ENCODE peak calls at places on chromosomes 12 and 14, in four cellular contexts. D is psoas muscle, N is cardiac muscle cell, S is endothelial cell of umbilical vein. W is an unnamed sample. For H3K4me1, the result is how much of the 10 kb centered on the place peaks cover.

GRCh38 chr12:96211989-96212388 is 17.8 kb downstream of the ELK3 start:
- DNase-seq in S (peak), N (no peak), D (no peak), W (no peak)

GRCh38 chr12:40587416-40587815 is 104.8 kb upstream of the CNTN1 start:
- DNase-seq in N (no peak), S (no peak), D (no peak), W (no peak)

GRCh38 chr14:100665518-100666032 is 61.1 kb upstream of the DLK1 start:
- DNase-seq in N (no peak), D (peak), S (no peak), W (no peak)

GRCh38 chr14:32203928-32204357 is 874 bp upstream of the RNU6-8 start:
- DNase-seq in S (no peak), D (no peak), N (no peak), W (peak)

GRCh38 chr14:79656086-79656485 is 555.2 kb downstream of the DIO2 start:
- DNase-seq in D (no peak), S (no peak), N (no peak), W (no peak)

GRCh38 chr12:64700532-64700931 is 58.7 kb downstream of the GNS start:
- DNase-seq in D (no peak), S (no peak), N (no peak), W (no peak)

GRCh38 chr12:6330192-6330591 is 11.7 kb downstream of the TNFRSF1A start:
- DNase-seq in D (no peak), N (no peak), S (no peak), W (no peak)

GRCh38 chr14:81710232-81710845 is 176.7 kb upstream of the SEL1L start:
- DNase-seq in D (no peak), S (no peak), N (peak), W (no peak)

GRCh38 chr12:101040936-101041335 is 169.1 kb downstream of the SLC5A8 start:
- DNase-seq in N (no peak), D (no peak), S (peak), W (no peak)

GRCh38 chr12:8699714-8700113 is 1.9 kb downstream of the RIMKLB start:
- DNase-seq in S (no peak), D (no peak), N (no peak), W (no peak)

GRCh38 chr12:130357241-130357640 is 19.6 kb downstream of the PIWIL1 start:
- DNase-seq in N (no peak), D (no peak), S (no peak), W (no peak)

GRCh38 chr12:123983822-123984485 is 10.9 kb downstream of the ZNF664 start:
- DNase-seq in N (peak), D (no peak), S (peak), W (peak)

GRCh38 chr12:52992699-52993557 is 13.3 kb upstream of the EIF4B start:
- DNase-seq in S (no peak), N (no peak), D (no peak), W (no peak)

GRCh38 chr14:70098257-70098809 is 90.4 kb downstream of the SLC8A3 start:
- DNase-seq in N (no peak), S (no peak), D (no peak), W (no peak)

GRCh38 chr12:3172124-3173007 is 95.2 kb downstream of the TSPAN9 start:
- DNase-seq in S (no peak), D (no peak), N (no peak), W (no peak)

GRCh38 chr12:106333010-106333409 is 24.5 kb upstream of the POLR3B start:
- DNase-seq in D (no peak), N (no peak), S (no peak), W (no peak)

GRCh38 chr12:106304001-106304421 is 1.5 kb downstream of the TCP11L2 start:
- DNase-seq in N (no peak), S (no peak), D (no peak), W (no peak)

GRCh38 chr12:108722992-108723766 is 8.1 kb downstream of the CORO1C start:
- DNase-seq in S (peak), N (no peak), D (no peak), W (no peak)

GRCh38 chr12:34394211-34395055 is 372.1 kb downstream of the ALG10 start:
- DNase-seq in D (peak), N (no peak), S (no peak), W (peak)

GRCh38 chr14:62800577-62800976 is 244.7 kb downstream of the KCNH5 start:
- DNase-seq in N (no peak), D (no peak), S (no peak), W (no peak)

GRCh38 chr14:91223028-91223783 is 21.3 kb downstream of the GPR68 start:
- DNase-seq in N (no peak), D (no peak), S (no peak), W (no peak)

GRCh38 chr12:122437656-122438121 is 15.2 kb upstream of the CLIP1 start:
- DNase-seq in N (no peak), S (no peak), D (peak), W (no peak)

DNA sequence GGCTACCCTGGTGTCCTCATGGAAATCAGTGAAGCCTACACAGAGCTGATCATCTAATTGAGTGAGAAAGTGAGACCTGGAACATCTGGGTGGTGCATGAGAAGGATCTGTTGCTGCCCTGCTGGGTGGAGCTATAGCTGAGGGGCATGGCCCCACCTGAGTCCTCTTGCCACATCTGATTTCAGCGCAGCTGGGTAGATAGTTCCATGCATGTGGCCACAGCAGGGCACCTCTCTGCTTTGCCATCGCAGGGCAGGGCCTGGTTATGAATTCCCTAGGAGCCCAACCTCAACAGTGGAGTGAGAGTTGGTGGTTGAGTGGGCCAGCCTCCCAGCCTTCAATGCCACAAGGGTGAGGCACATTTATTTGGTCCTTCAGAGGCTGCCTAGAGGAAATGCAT is 407.8 kb downstream of the BCL11B start:
- DNase-seq in D (no peak), S (no peak), N (no peak), W (no peak)
- H3K4me1 ChIP-seq in D (under half), S (under half), N (under half), W (under half)

GRCh38 chr12:115859231-115859630 is 418.3 kb downstream of the MED13L start:
- DNase-seq in N (no peak), S (no peak), D (no peak), W (no peak)

GRCh38 chr12:115852054-115852453 is 425.4 kb downstream of the MED13L start:
- DNase-seq in S (no peak), N (no peak), D (no peak), W (no peak)

GRCh38 chr12:115860619-115861018 is 416.9 kb downstream of the MED13L start:
- DNase-seq in D (no peak), N (no peak), S (no peak), W (no peak)

GRCh38 chr12:115857923-115858322 is 419.6 kb downstream of the MED13L start:
- DNase-seq in S (no peak), D (no peak), N (no peak), W (no peak)

GRCh38 chr12:115857160-115857920 is 420.2 kb downstream of the MED13L start:
- DNase-seq in N (no peak), S (no peak), D (no peak), W (no peak)
- TF ChIP-seq CTCF in N (peak), S (no peak), D (peak), W (peak)

GRCh38 chr14:94584591-94585280 is 3.5 kb downstream of the SERPINA5 start:
- DNase-seq in D (no peak), N (no peak), S (no peak), W (no peak)
- H3K4me1 ChIP-seq in D (under half), N (under half), S (under half), W (under half)

GRCh38 chr14:59305231-59305630 is 116.8 kb downstream of the DAAM1 start:
- DNase-seq in N (no peak), S (no peak), D (no peak), W (no peak)

GRCh38 chr14:59308706-59309105 is 120.2 kb downstream of the DAAM1 start:
- DNase-seq in N (no peak), D (no peak), S (no peak), W (no peak)

GRCh38 chr14:59309291-59309900 is 120.9 kb downstream of the DAAM1 start:
- DNase-seq in D (no peak), S (peak), N (no peak), W (no peak)

GRCh38 chr14:59305836-59306555 is 117.5 kb downstream of the DAAM1 start:
- DNase-seq in D (no peak), N (no peak), S (peak), W (no peak)

GRCh38 chr14:59306775-59307174 is 118.3 kb downstream of the DAAM1 start:
- DNase-seq in N (no peak), D (no peak), S (peak), W (no peak)
- TF ChIP-seq CTCF in N (no peak), D (no peak), S (no peak), W (no peak)

DNA sequence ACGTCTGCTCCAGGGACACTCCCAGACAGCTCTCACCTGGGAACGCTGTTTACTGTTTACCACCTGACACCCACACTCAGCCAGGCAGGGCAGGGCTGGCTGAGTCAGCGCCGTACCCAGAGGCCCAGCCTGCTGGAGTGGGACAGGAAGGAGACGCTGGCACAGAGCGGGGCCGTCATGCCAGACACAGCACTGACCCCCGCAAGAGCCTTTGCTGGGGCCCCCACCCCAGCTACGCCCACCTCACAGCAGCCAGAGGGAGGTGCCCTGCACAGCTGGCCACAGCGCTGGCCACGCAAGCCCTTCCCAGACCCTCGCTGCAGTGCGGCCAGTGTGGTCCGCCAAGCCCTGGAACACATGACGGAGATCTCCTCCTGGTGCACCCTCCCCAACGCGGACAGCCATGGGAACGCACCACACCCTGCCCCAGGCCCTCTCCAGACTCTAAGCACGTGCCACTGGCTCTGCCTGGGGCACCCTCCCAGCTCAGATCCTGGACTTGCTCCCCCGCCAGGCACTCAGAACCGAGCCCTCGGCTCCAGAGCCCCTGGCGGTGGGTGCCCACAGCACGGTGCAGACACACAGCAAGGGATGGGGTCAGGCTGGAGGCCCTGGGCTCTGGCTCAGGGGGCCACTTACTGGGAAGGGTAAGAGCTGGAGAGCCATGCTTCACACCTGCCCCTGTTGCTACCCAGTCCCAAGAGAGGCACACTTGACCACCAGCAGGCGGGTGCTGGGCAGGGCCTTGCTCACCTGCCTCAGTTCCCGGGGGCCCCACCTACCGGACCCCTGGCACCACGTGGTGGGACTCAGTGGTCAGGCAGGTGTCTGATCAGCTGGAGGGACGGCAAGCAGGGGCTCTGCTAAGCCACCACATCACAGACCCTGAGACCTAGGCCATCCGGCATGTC is 5.6 kb downstream of the AHNAK2 start:
- DNase-seq in S (peak), D (peak), N (no peak), W (no peak)
- H3K4me1 ChIP-seq in S (half or more), D (under half), N (under half), W (under half)